ENCODE peak calls at places on chromosomes 7 and 10, in six cellular contexts. N, V, L, T, U and A are unnamed samples.

GRCh38 chr10:21803374-21803773 is 200.2 kb downstream of the DNAJC1 start:
- DNase-seq in N (no peak), V (no peak), L (no peak), T (no peak), U (no peak), A (no peak)

GRCh38 chr7:42125321-42125720 is 111.7 kb downstream of the GLI3 start:
- DNase-seq in N (no peak), V (peak), L (no peak), T (no peak), U (no peak), A (no peak)

GRCh38 chr10:114647545-114648138 is 10.4 kb downstream of the ABLIM1 start:
- DNase-seq in N (no peak), V (no peak), L (no peak), T (peak), U (no peak), A (no peak)

GRCh38 chr7:25407932-25408480 is 179.7 kb upstream of the NPVF start:
- DNase-seq in N (no peak), V (peak), L (no peak), T (no peak), U (no peak), A (no peak)

GRCh38 chr7:150962743-150963399 is 15.2 kb downstream of the KCNH2 start:
- DNase-seq in N (no peak), V (peak), L (peak), T (peak), U (peak), A (peak)

GRCh38 chr10:71675295-71675970 is 44.1 kb downstream of the C10orf105 start:
- DNase-seq in N (no peak), V (no peak), L (no peak), T (no peak), U (no peak), A (no peak)

GRCh38 chr7:105141068-105141467 is 127.1 kb downstream of the KMT2E start:
- DNase-seq in N (no peak), V (peak), L (no peak), T (peak), U (peak), A (peak)

GRCh38 chr10:113665806-113666354 is 2.0 kb upstream of the NRAP start:
- DNase-seq in N (no peak), V (peak), L (no peak), T (peak), U (peak), A (no peak)

GRCh38 chr10:69994262-69994661 is 58.4 kb upstream of the MACROH2A2 start:
- DNase-seq in N (no peak), V (peak), L (peak), T (peak), U (peak), A (peak)

GRCh38 chr10:126749030-126749655 is 78.7 kb upstream of the C10orf90 start:
- DNase-seq in N (no peak), V (peak), L (peak), T (peak), U (peak), A (peak)

GRCh38 chr10:113177163-113177935 is 227.3 kb downstream of the TCF7L2 start:
- DNase-seq in N (no peak), V (peak), L (peak), T (no peak), U (no peak), A (no peak)

GRCh38 chr10:81026597-81026996 is 488.9 kb downstream of the SH2D4B start:
- DNase-seq in N (no peak), V (no peak), L (no peak), T (peak), U (no peak), A (no peak)

GRCh38 chr10:84427903-84428650 is 99.7 kb downstream of the CCSER2 start:
- DNase-seq in N (no peak), V (peak), L (no peak), T (no peak), U (no peak), A (no peak)

GRCh38 chr10:29583674-29584073 is 51.1 kb downstream of the SVIL start:
- DNase-seq in N (no peak), V (no peak), L (no peak), T (no peak), U (no peak), A (no peak)

GRCh38 chr10:59587083-59587755 is 122.4 kb downstream of the SLC16A9 start:
- DNase-seq in N (no peak), V (no peak), L (no peak), T (no peak), U (no peak), A (no peak)

GRCh38 chr7:151429555-151430331 is 10.2 kb downstream of the CRYGN start:
- DNase-seq in N (no peak), V (no peak), L (no peak), T (peak), U (no peak), A (no peak)

GRCh38 chr7:135748770-135749169 is at the start of gene FAM180A:
- DNase-seq in N (peak), V (no peak), L (peak), T (peak), U (no peak), A (no peak)

GRCh38 chr7:82428186-82428961 is 15.2 kb downstream of the CACNA2D1 start:
- DNase-seq in N (no peak), V (no peak), L (no peak), T (peak), U (no peak), A (no peak)

GRCh38 chr7:112802406-112802805 is 12.2 kb upstream of the TMEM168 start:
- DNase-seq in N (no peak), V (no peak), L (no peak), T (no peak), U (no peak), A (no peak)

GRCh38 chr7:83362786-83363185 is 200.1 kb upstream of the PCLO start:
- DNase-seq in N (no peak), V (no peak), L (no peak), T (no peak), U (peak), A (no peak)

GRCh38 chr7:111639894-111640293 is 77.6 kb upstream of the IMMP2L start:
- DNase-seq in N (no peak), V (no peak), L (no peak), T (peak), U (no peak), A (no peak)

GRCh38 chr7:44060091-44060947 is 5.0 kb downstream of the PGAM2 start:
- DNase-seq in N (peak), V (no peak), L (no peak), T (no peak), U (no peak), A (no peak)

GRCh38 chr10:47282657-47283018 is 17.4 kb upstream of the GDF10 start:
- DNase-seq in N (no peak), V (no peak), L (no peak), T (no peak), U (no peak), A (no peak)

GRCh38 chr10:78850611-78851010 is 218.2 kb upstream of the ZMIZ1 start:
- DNase-seq in N (no peak), V (no peak), L (no peak), T (no peak), U (no peak), A (no peak)

GRCh38 chr10:101560293-101561067 is 27.6 kb downstream of the POLL start:
- DNase-seq in N (peak), V (no peak), L (peak), T (no peak), U (no peak), A (no peak)

DNA sequence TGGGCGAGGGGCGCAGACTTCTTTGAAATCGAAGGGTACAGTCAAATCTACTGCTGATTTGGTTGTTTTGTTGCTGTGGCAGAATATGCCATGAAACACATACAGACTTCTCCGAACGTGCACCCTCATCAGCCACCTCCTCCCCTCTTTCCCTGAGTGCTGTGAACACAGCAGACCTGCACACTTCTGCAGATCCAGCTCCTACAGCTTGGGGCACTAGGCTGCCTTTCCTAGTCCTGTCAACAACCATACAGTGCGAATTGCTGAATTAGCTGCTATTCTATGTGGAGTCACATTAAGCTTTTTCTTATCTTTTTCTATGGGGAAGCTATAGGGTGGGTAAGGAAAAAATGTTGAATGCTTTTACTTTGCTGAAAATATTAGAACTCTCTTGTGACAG is 57.5 kb downstream of the COL17A1 start:
- DNase-seq in N (no peak), V (peak), L (no peak), T (no peak), U (peak), A (no peak)
- TF ChIP-seq CTCF in N (no peak), V (peak), L (peak), T (peak), U (peak), A (no peak)

GRCh38 chr10:110609592-110609991 is 34.5 kb upstream of the RBM20 start:
- DNase-seq in N (no peak), V (no peak), L (no peak), T (no peak), U (no peak), A (no peak)
- TF ChIP-seq CTCF in N (no peak), V (no peak), L (peak), T (no peak), U (no peak), A (no peak)

GRCh38 chr10:48306870-48307531 is 524 bp downstream of the MAPK8 start:
- DNase-seq in N (peak), V (peak), L (peak), T (peak), U (peak), A (peak)

GRCh38 chr10:48305905-48306264 is 592 bp upstream of the MAPK8 start:
- DNase-seq in N (no peak), V (no peak), L (no peak), T (no peak), U (no peak), A (no peak)

GRCh38 chr10:48307584-48307983 is 1.1 kb downstream of the MAPK8 start:
- DNase-seq in N (no peak), V (no peak), L (no peak), T (no peak), U (no peak), A (no peak)

GRCh38 chr10:48306265-48306869 is at the start of gene MAPK8:
- DNase-seq in N (peak), V (peak), L (peak), T (peak), U (peak), A (peak)

GRCh38 chr10:48309711-48310226 is 3.3 kb downstream of the MAPK8 start:
- DNase-seq in N (no peak), V (peak), L (no peak), T (peak), U (peak), A (peak)
- TF ChIP-seq CTCF in N (no peak), V (peak), L (peak), T (peak), U (peak), A (no peak)

DNA sequence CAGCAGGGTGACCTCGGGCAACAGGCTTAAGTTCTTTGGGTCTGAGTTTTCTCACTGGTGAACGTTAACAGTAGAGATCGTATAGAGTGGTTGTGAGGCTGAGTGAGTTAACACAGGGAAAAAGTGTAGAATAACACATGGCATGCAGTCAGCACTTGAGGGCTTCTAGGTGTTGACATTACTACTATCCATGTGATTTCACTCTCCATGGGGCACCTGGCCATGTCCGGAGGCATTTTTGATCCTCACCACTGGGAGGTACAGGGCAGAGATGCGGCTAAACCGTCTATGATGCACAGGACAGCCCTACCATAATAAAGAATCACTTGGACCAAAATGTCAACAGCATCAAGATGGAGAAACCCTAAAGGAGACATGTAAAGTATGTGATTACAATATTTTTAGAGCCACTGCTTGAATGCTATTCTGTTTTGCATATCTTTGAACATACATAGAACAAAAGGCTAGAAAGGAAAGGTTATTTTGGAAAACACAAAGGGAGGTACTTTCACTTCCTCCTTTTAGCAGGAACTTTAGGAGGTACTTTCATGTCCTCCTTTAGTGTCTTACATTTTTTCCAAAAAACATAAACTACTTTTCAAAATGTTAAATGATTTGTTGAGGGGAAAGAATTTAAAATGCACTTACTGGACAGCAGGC is 44.3 kb downstream of the NOD1 start:
- DNase-seq in N (no peak), V (no peak), L (peak), T (no peak), U (no peak), A (peak)
- TF ChIP-seq CTCF in N (no peak), V (no peak), L (no peak), T (no peak), U (no peak), A (no peak)

DNA sequence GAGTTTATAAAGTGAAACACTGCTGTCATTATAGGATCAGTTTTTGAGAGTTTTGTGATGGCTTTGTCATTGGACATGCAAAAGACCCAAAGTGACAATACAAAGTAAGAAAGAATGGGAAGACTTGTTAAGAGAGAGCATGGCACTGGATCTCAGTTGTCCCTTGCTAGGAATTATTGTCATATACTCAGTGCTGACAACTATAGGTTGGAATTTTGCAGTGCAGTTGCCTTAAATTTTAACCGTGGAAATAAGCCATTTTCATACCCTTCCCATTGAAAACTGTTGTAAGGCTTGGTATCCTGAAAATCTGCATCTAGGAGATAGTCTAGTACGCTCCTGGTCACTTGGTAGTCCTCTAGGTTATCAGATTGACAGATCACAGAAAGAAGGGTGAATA is 1156.7 kb downstream of the GATA3 start:
- DNase-seq in N (no peak), V (peak), L (no peak), T (no peak), U (no peak), A (no peak)
- TF ChIP-seq CTCF in N (no peak), V (peak), L (peak), T (peak), U (peak), A (no peak)

GRCh38 chr10:97903128-97904025 is 53.7 kb downstream of the GOLGA7B start:
- DNase-seq in N (no peak), V (peak), L (no peak), T (no peak), U (no peak), A (no peak)
- TF ChIP-seq CTCF in N (no peak), V (no peak), L (no peak), T (no peak), U (peak), A (no peak)

GRCh38 chr7:47483604-47484273 is 98.2 kb downstream of the TNS3 start:
- DNase-seq in N (no peak), V (no peak), L (no peak), T (peak), U (no peak), A (no peak)
- TF ChIP-seq CTCF in N (peak), V (peak), L (peak), T (peak), U (peak), A (no peak)

DNA sequence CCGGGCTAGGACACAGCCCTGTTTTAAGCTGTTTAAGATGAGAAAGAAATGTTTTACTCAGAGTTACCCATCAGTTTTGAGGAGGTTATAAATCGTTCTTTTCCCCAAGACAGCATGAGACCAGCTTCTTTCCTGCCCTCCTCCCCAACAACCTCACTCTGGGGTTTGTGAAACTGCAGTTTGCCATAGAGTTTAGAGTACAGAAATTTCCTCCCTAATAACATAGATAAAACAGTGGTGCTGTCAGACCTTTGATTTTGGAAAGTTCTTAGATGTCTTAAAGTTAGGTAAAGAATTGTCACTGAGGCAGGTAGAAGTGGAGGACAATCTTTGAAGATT is 165.0 kb downstream of the WNT2 start:
- DNase-seq in N (no peak), V (no peak), L (no peak), T (no peak), U (no peak), A (no peak)
- TF ChIP-seq CTCF in N (no peak), V (no peak), L (no peak), T (no peak), U (no peak), A (no peak)

GRCh38 chr10:73905256-73906018 is 5.5 kb upstream of the PLAU start:
- DNase-seq in N (no peak), V (no peak), L (no peak), T (no peak), U (no peak), A (no peak)

GRCh38 chr10:73908853-73909611 is 1.9 kb upstream of the PLAU start:
- DNase-seq in N (peak), V (no peak), L (peak), T (peak), U (peak), A (peak)

GRCh38 chr10:73907841-73908517 is 3.0 kb upstream of the PLAU start:
- DNase-seq in N (peak), V (no peak), L (peak), T (peak), U (no peak), A (no peak)

GRCh38 chr10:73909716-73910115 is 1.2 kb upstream of the PLAU start:
- DNase-seq in N (no peak), V (no peak), L (no peak), T (peak), U (no peak), A (no peak)

GRCh38 chr10:73906524-73907447 is 4.1 kb upstream of the PLAU start:
- DNase-seq in N (peak), V (peak), L (peak), T (peak), U (peak), A (no peak)
- TF ChIP-seq CTCF in N (no peak), V (no peak), L (no peak), T (no peak), U (no peak), A (no peak)